ENCODE peak calls at places on chromosomes 4 and X, in four cellular contexts. U, E, Q and C are unnamed samples.

GRCh38 chr4:184409911-184410692 is 64.2 kb downstream of the IRF2 start:
- DNase-seq in U (no peak), E (no peak), Q (no peak), C (no peak)

GRCh38 chr4:77052352-77052751 is 23.4 kb downstream of the CCNI start:
- DNase-seq in U (peak), E (no peak), Q (no peak), C (peak)

GRCh38 chr4:102717448-102718092 is 43.2 kb downstream of the MANBA start:
- DNase-seq in U (peak), E (no peak), Q (peak), C (no peak)

GRCh38 chr4:152081024-152081423 is 320.2 kb upstream of the GATB start:
- DNase-seq in U (no peak), E (no peak), Q (no peak), C (no peak)

GRCh38 chr4:82624819-82625218 is 63.0 kb upstream of the TMEM150C start:
- DNase-seq in U (no peak), E (no peak), Q (no peak), C (no peak)

GRCh38 chr4:37389967-37390580 is 145.5 kb downstream of the NWD2 start:
- DNase-seq in U (peak), E (no peak), Q (no peak), C (no peak)

GRCh38 chrX:133412246-133412645 is 3.0 kb downstream of the GPC4 start:
- DNase-seq in U (no peak), E (no peak), Q (no peak), C (no peak)

GRCh38 chrX:84064164-84064563 is 123.8 kb downstream of the RPS6KA6 start:
- DNase-seq in U (no peak), E (no peak), Q (no peak), C (no peak)

GRCh38 chr4:176443117-176443516 is 123.4 kb downstream of the SPCS3 start:
- DNase-seq in U (peak), E (no peak), Q (no peak), C (peak)

GRCh38 chr4:140078366-140078765 is 75.6 kb downstream of the MAML3 start:
- DNase-seq in U (no peak), E (no peak), Q (no peak), C (no peak)

GRCh38 chr4:144174401-144175067 is 34.0 kb upstream of the GYPA start:
- DNase-seq in U (peak), E (no peak), Q (no peak), C (peak)

GRCh38 chrX:24956828-24957227 is 58.9 kb downstream of the ARX start:
- DNase-seq in U (peak), E (no peak), Q (no peak), C (no peak)

GRCh38 chr4:108048157-108048556 is 58.5 kb downstream of the HADH start:
- DNase-seq in U (no peak), E (no peak), Q (no peak), C (no peak)

GRCh38 chr4:183434264-183435045 is 10.0 kb upstream of the CDKN2AIP start:
- DNase-seq in U (no peak), E (no peak), Q (no peak), C (no peak)

GRCh38 chr4:164731827-164732474 is 22.0 kb upstream of the SMIM31 start:
- DNase-seq in U (peak), E (peak), Q (no peak), C (no peak)

GRCh38 chr4:111959202-111959601 is 186.1 kb upstream of the FAM241A start:
- DNase-seq in U (peak), E (no peak), Q (no peak), C (no peak)

GRCh38 chrX:154091678-154092077 is 5.8 kb downstream of the MECP2 start:
- DNase-seq in U (no peak), E (no peak), Q (peak), C (no peak)

GRCh38 chr4:43391084-43391483 is 498.6 kb downstream of the GRXCR1 start:
- DNase-seq in U (no peak), E (no peak), Q (no peak), C (no peak)

GRCh38 chrX:12958059-12958458 is 16.9 kb upstream of the TMSB4X start:
- DNase-seq in U (no peak), E (no peak), Q (no peak), C (no peak)

GRCh38 chrX:68647156-68647957 is at the start of gene STARD8:
- DNase-seq in U (peak), E (no peak), Q (peak), C (no peak)

GRCh38 chr4:3285558-3286334 is 7.1 kb upstream of the RGS12 start:
- DNase-seq in U (peak), E (peak), Q (peak), C (no peak)

GRCh38 chr4:153375303-153375702 is 30.8 kb downstream of the MND1 start:
- DNase-seq in U (no peak), E (no peak), Q (no peak), C (no peak)

GRCh38 chr4:151537726-151538125 is 128.8 kb downstream of the FHIP1A start:
- DNase-seq in U (peak), E (no peak), Q (no peak), C (no peak)

GRCh38 chr4:118746251-118746919 is 61.2 kb downstream of the METTL14 start:
- DNase-seq in U (no peak), E (no peak), Q (no peak), C (no peak)

GRCh38 chr4:30767147-30767546 is 47.0 kb downstream of the PCDH7 start:
- DNase-seq in U (no peak), E (no peak), Q (no peak), C (no peak)

GRCh38 chr4:3246458-3247398 is 2.2 kb upstream of the MSANTD1 start:
- DNase-seq in U (no peak), E (no peak), Q (no peak), C (no peak)

GRCh38 chr4:1767770-1768366 is 25.2 kb upstream of the FGFR3 start:
- DNase-seq in U (peak), E (no peak), Q (peak), C (no peak)

GRCh38 chrX:40107291-40108083 is 9.7 kb upstream of the BCOR start:
- DNase-seq in U (peak), E (no peak), Q (peak), C (no peak)

GRCh38 chr4:130359537-130359936 is 1263.6 kb downstream of the C4orf33 start:
- DNase-seq in U (peak), E (no peak), Q (no peak), C (no peak)

GRCh38 chrX:21944136-21944615 is 3.7 kb downstream of the SMS start:
- DNase-seq in U (no peak), E (no peak), Q (no peak), C (no peak)